ENCODE peak calls at places on chromosomes 5 and 9, in ten cellular contexts. D is psoas muscle, C is breast epithelium, S is heart left ventricle, Z is fibroblast of mammary gland, P is pancreas, J is IMR-90, A is fibroblast of lung, X is fibroblast of the aortic adventitia, M is right lobe of liver. H is an unnamed sample.

GRCh38 chr5:176352116-176352878 is 9.3 kb downstream of the KIAA1191 start:
- DNase-seq in Z (no peak), D (no peak), C (no peak), S (no peak), X (no peak), P (no peak), J (peak), A (no peak), M (no peak), H (no peak)

GRCh38 chr5:61301820-61302563 is 30.1 kb upstream of the ZSWIM6 start:
- DNase-seq in P (peak), C (peak), A (peak), D (peak), Z (peak), M (peak), J (peak), S (no peak), X (peak), H (no peak)

GRCh38 chr5:31587546-31587945 is 51.4 kb upstream of the PDZD2 start:
- DNase-seq in S (no peak), P (no peak), M (no peak), D (no peak), Z (no peak), X (no peak), A (no peak), J (no peak), C (no peak), H (no peak)

GRCh38 chr5:108521841-108522506 is 140.1 kb upstream of the FBXL17 start:
- DNase-seq in S (no peak), M (no peak), A (peak), J (peak), Z (peak), P (no peak), D (no peak), C (no peak), X (peak), H (peak)

GRCh38 chr9:112252194-112252593 is 77.1 kb upstream of the SUSD1 start:
- DNase-seq in D (no peak), Z (no peak), J (no peak), X (no peak), P (no peak), A (no peak), C (no peak), M (no peak), S (no peak), H (no peak)

GRCh38 chr5:172133359-172134029 is 54.5 kb downstream of the STK10 start:
- DNase-seq in P (no peak), Z (peak), A (peak), S (no peak), D (no peak), J (peak), M (no peak), X (peak), C (no peak), H (no peak)

GRCh38 chr5:169244812-169245211 is 56.1 kb downstream of the SLIT3 start:
- DNase-seq in J (no peak), P (no peak), S (no peak), X (no peak), Z (no peak), D (no peak), A (no peak), M (no peak), C (no peak), H (no peak)

GRCh38 chr5:136023935-136024645 is 4.7 kb upstream of the TGFBI start:
- DNase-seq in J (peak), M (no peak), C (no peak), A (peak), P (no peak), Z (peak), D (no peak), X (peak), S (no peak), H (no peak)

GRCh38 chr5:179166886-179167841 is 107.0 kb downstream of the ZNF354C start:
- DNase-seq in C (no peak), A (peak), M (peak), J (peak), P (no peak), D (peak), Z (peak), S (peak), X (peak), H (peak)

GRCh38 chr9:31597977-31598376 is 786.5 kb upstream of the ACO1 start:
- DNase-seq in X (no peak), D (no peak), Z (peak), P (no peak), S (no peak), J (no peak), A (no peak), M (no peak), C (no peak), H (no peak)

DNA sequence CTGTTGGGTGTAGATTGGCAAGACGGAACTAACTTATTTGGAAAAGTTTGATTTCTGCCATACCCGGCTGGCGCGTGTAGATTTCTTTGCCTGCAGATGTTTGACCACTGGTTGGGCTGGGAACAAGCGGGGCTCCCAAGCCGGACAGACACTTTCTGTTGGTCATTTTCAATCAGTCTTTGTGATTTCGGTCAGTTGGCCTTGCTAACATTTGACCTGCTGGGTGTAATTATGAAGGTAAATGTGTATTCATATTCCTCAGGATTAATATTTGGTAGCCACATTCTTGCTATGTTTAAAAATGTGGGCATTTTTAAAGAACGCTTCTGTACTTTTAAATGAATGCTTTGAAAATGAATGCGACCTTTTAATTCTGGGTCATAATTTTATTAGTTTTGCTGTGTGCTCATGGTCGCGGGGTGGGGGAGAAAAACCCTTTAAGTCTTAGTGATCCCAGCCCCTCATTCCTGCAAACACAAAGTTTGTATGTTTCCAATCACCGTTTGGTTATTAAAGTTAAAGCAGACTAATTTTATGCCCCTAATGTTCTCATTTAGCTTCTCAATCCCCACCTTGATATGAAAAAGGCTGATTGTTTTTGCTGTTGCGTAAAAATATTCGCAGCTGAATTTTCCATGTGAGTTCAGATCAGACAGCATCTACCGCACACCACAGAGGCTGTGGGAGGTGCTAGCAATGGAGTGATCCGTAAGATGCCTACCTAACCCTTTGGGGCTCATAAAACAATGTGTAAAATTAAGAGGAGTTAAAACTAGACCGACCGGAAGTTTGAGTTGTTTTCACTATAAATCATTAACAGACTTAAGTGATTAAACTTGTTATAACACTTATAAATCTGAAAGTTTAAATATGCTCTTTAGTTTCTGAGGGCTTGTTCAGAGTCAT is 1.5 kb downstream of the RASGRF2 start:
- DNase-seq in M (no peak), P (no peak), J (peak), S (no peak), A (peak), D (no peak), Z (no peak), C (no peak), X (no peak), H (no peak)
- H3K4me3 ChIP-seq in M (peak), P (peak), J (peak), S (peak), A (peak), D (peak), Z (peak), C (peak), X (no peak), H (peak)

GRCh38 chr9:128920381-128921058 is at the start of gene PHYHD1:
- DNase-seq in P (peak), Z (peak), D (peak), C (peak), J (peak), S (peak), A (peak), X (peak), M (peak), H (peak)
- H3K4me3 ChIP-seq in P (peak), Z (no peak), D (peak), C (peak), J (no peak), S (peak), A (peak), X (peak), M (peak), H (peak)

GRCh38 chr9:133118568-133118967 is 2.5 kb downstream of the RALGDS start:
- DNase-seq in D (peak), X (no peak), A (no peak), P (no peak), J (no peak), M (peak), Z (no peak), S (peak), C (no peak), H (no peak)

GRCh38 chr9:133118179-133118520 is 2.9 kb downstream of the RALGDS start:
- DNase-seq in Z (no peak), S (peak), D (no peak), A (no peak), C (no peak), J (no peak), P (no peak), M (no peak), X (no peak), H (no peak)

GRCh38 chr9:133119039-133119438 is 2.0 kb downstream of the RALGDS start:
- DNase-seq in J (no peak), A (no peak), X (no peak), C (peak), P (no peak), M (peak), D (peak), Z (no peak), S (peak), H (no peak)

GRCh38 chr9:133120343-133121199 is 469 bp downstream of the RALGDS start:
- DNase-seq in J (no peak), A (no peak), Z (no peak), S (no peak), P (no peak), C (no peak), X (no peak), D (peak), M (no peak), H (peak)

GRCh38 chr9:133119461-133120342 is 1.3 kb downstream of the RALGDS start:
- DNase-seq in Z (peak), P (no peak), D (peak), J (peak), S (peak), C (peak), A (no peak), M (peak), X (no peak), H (peak)
- H3K4me3 ChIP-seq in Z (peak), P (peak), D (peak), J (peak), S (peak), C (peak), A (peak), M (peak), X (peak), H (peak)

GRCh38 chr9:110078626-110079025 is 129.3 kb downstream of the C9orf152 start:
- DNase-seq in M (no peak), D (no peak), S (no peak), Z (no peak), X (no peak), P (no peak), A (no peak), C (no peak), J (no peak), H (no peak)

GRCh38 chr9:110073356-110073666 is 134.6 kb downstream of the C9orf152 start:
- DNase-seq in Z (no peak), D (no peak), C (no peak), S (no peak), J (no peak), P (no peak), M (no peak), X (no peak), A (no peak), H (no peak)

GRCh38 chr9:110076894-110077725 is 130.8 kb downstream of the C9orf152 start:
- DNase-seq in C (no peak), X (peak), M (no peak), D (no peak), S (no peak), A (peak), J (peak), P (no peak), Z (peak), H (no peak)

GRCh38 chr9:110081395-110081794 is 126.6 kb downstream of the C9orf152 start:
- DNase-seq in J (peak), M (no peak), S (no peak), C (no peak), P (no peak), X (peak), A (peak), D (no peak), Z (peak), H (no peak)

DNA sequence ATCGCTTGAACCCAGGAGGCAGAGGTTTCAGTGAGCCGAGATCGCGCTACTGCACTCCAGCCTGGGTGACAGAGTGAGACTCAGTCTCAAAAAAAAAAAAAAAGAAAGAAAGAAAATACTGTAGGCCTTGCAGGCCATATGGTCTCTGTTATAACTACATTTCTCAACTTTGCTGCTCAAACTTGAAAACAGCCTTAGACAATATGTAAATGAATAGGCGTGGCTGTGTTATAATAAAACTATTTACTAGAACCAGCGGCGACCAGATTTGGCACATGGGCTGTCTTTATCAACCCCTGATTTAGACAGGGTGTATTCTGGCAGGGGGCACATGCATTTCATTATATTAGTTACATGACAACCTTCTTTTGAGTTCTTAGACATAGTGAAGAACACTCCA is 130.0 kb downstream of the C9orf152 start:
- DNase-seq in D (no peak), C (no peak), P (no peak), X (peak), J (no peak), Z (no peak), A (peak), M (no peak), S (no peak), H (no peak)
- H3K4me3 ChIP-seq in D (no peak), C (no peak), P (no peak), X (no peak), J (no peak), Z (no peak), A (no peak), M (no peak), S (no peak), H (no peak)

GRCh38 chr5:178116406-178116885 is 3.1 kb downstream of the N4BP3 start:
- DNase-seq in J (no peak), D (no peak), A (no peak), X (no peak), S (peak), C (no peak), Z (no peak), P (no peak), M (peak), H (no peak)

GRCh38 chr5:178114325-178115135 is 1.2 kb downstream of the N4BP3 start:
- DNase-seq in C (no peak), A (no peak), X (no peak), P (no peak), M (no peak), S (peak), J (no peak), Z (no peak), D (no peak), H (no peak)

GRCh38 chr5:178113841-178114324 is 551 bp downstream of the N4BP3 start:
- DNase-seq in C (no peak), S (peak), X (no peak), P (no peak), A (no peak), J (no peak), Z (no peak), M (no peak), D (no peak), H (no peak)

GRCh38 chr5:178115835-178116405 is 2.6 kb downstream of the N4BP3 start:
- DNase-seq in J (no peak), D (no peak), A (no peak), M (peak), P (no peak), Z (no peak), S (peak), X (no peak), C (no peak), H (no peak)

GRCh38 chr5:178115136-178115834 is 2.0 kb downstream of the N4BP3 start:
- DNase-seq in J (no peak), D (no peak), M (no peak), X (no peak), C (no peak), A (no peak), S (peak), P (no peak), Z (no peak), H (no peak)
- H3K4me3 ChIP-seq in J (no peak), D (peak), M (no peak), X (no peak), C (peak), A (no peak), S (peak), P (no peak), Z (no peak), H (no peak)

GRCh38 chr5:140040358-140040757 is 2.7 kb downstream of the NRG2 start:
- DNase-seq in D (no peak), S (no peak), P (no peak), Z (no peak), A (no peak), X (no peak), J (no peak), C (no peak), M (no peak), H (no peak)
- H3K4me3 ChIP-seq in D (peak), S (peak), P (peak), Z (no peak), A (no peak), X (no peak), J (no peak), C (no peak), M (no peak), H (no peak)

GRCh38 chr9:127122176-127123151 is at the start of gene ANGPTL2:
- DNase-seq in S (peak), C (peak), A (peak), M (peak), P (peak), X (peak), D (peak), J (peak), Z (peak), H (peak)
- H3K4me3 ChIP-seq in S (peak), C (peak), A (peak), M (peak), P (peak), X (peak), D (peak), J (peak), Z (peak), H (peak)

GRCh38 chr5:142817961-142818431 is 47.8 kb downstream of the ARHGAP26 start:
- DNase-seq in J (no peak), X (peak), D (no peak), S (no peak), C (peak), M (peak), Z (no peak), A (peak), P (no peak), H (no peak)
- H3K4me3 ChIP-seq in J (no peak), X (no peak), D (no peak), S (no peak), C (no peak), M (no peak), Z (no peak), A (no peak), P (no peak), H (no peak)

H was measured in WERI-Rb-1.